ENCODE peak calls at places on chromosomes 7 and 10, in nine cellular contexts. One of them, this sample, is unnamed.

GRCh38 chr7:151844080-151844827 is 32.7 kb downstream of the PRKAG2 start:
- DNase-seq in NCI-H1417: no peak
- DNase-seq in activated CD4-positive, alpha-beta T cell treated with anti-CD3 and anti-CD28 coated beads, Interleukin-2, amount 50 U/mL, for 1 hour: no peak
- DNase-seq in NCI-H1105 treated with DMSO at 0.1 percent for 48 hours: no peak
- DNase-seq in amniotic stem cell: no peak
- DNase-seq in endodermal cell: no peak
- DNase-seq in cardiac muscle cell: no peak
- DNase-seq in DMS153: no peak
- DNase-seq in NK-92 treated with Interleukin-12 subunit alpha and Interleukin-12 subunit beta, amount 100 ng/mL, for 24 hours: no peak
- DNase-seq in this sample: no peak

GRCh38 chr10:102117391-102118159 is 2.6 kb downstream of the LDB1 start:
- DNase-seq in NK-92 treated with Interleukin-12 subunit alpha and Interleukin-12 subunit beta, amount 100 ng/mL, for 24 hours: no peak
- DNase-seq in amniotic stem cell: no peak
- DNase-seq in activated CD4-positive, alpha-beta T cell treated with anti-CD3 and anti-CD28 coated beads, Interleukin-2, amount 50 U/mL, for 1 hour: peak; percentile 62
- DNase-seq in NCI-H1417: peak; percentile 90
- DNase-seq in NCI-H1105 treated with DMSO at 0.1 percent for 48 hours: peak; percentile 51
- DNase-seq in DMS153: peak; percentile 83
- DNase-seq in endodermal cell: peak; percentile 83
- DNase-seq in cardiac muscle cell: peak; percentile 88
- DNase-seq in this sample: peak; percentile 16

GRCh38 chr7:108132551-108133265 is 2.5 kb upstream of the LAMB4 start:
- DNase-seq in amniotic stem cell: no peak
- DNase-seq in endodermal cell: peak; percentile 62
- DNase-seq in DMS153: no peak
- DNase-seq in cardiac muscle cell: no peak
- DNase-seq in activated CD4-positive, alpha-beta T cell treated with anti-CD3 and anti-CD28 coated beads, Interleukin-2, amount 50 U/mL, for 1 hour: no peak
- DNase-seq in NCI-H1105 treated with DMSO at 0.1 percent for 48 hours: no peak
- DNase-seq in NCI-H1417: peak; percentile 27
- DNase-seq in NK-92 treated with Interleukin-12 subunit alpha and Interleukin-12 subunit beta, amount 100 ng/mL, for 24 hours: no peak
- DNase-seq in this sample: no peak

GRCh38 chr10:124062390-124062789 is 31.0 kb downstream of the CHST15 start:
- DNase-seq in NK-92 treated with Interleukin-12 subunit alpha and Interleukin-12 subunit beta, amount 100 ng/mL, for 24 hours: no peak
- DNase-seq in cardiac muscle cell: no peak
- DNase-seq in amniotic stem cell: no peak
- DNase-seq in activated CD4-positive, alpha-beta T cell treated with anti-CD3 and anti-CD28 coated beads, Interleukin-2, amount 50 U/mL, for 1 hour: no peak
- DNase-seq in endodermal cell: no peak
- DNase-seq in DMS153: no peak
- DNase-seq in NCI-H1105 treated with DMSO at 0.1 percent for 48 hours: no peak
- DNase-seq in NCI-H1417: no peak
- DNase-seq in this sample: no peak

GRCh38 chr7:17408245-17408903 is 109.9 kb downstream of the AHR start:
- DNase-seq in endodermal cell: no peak
- DNase-seq in NCI-H1417: no peak
- DNase-seq in DMS153: no peak
- DNase-seq in NK-92 treated with Interleukin-12 subunit alpha and Interleukin-12 subunit beta, amount 100 ng/mL, for 24 hours: no peak
- DNase-seq in activated CD4-positive, alpha-beta T cell treated with anti-CD3 and anti-CD28 coated beads, Interleukin-2, amount 50 U/mL, for 1 hour: no peak
- DNase-seq in NCI-H1105 treated with DMSO at 0.1 percent for 48 hours: no peak
- DNase-seq in cardiac muscle cell: no peak
- DNase-seq in amniotic stem cell: peak; percentile 94
- DNase-seq in this sample: no peak

GRCh38 chr7:124918662-124919061 is 11.0 kb downstream of the POT1 start:
- DNase-seq in amniotic stem cell: no peak
- DNase-seq in cardiac muscle cell: no peak
- DNase-seq in DMS153: no peak
- DNase-seq in activated CD4-positive, alpha-beta T cell treated with anti-CD3 and anti-CD28 coated beads, Interleukin-2, amount 50 U/mL, for 1 hour: no peak
- DNase-seq in endodermal cell: no peak
- DNase-seq in NCI-H1105 treated with DMSO at 0.1 percent for 48 hours: no peak
- DNase-seq in NCI-H1417: peak; percentile 24
- DNase-seq in NK-92 treated with Interleukin-12 subunit alpha and Interleukin-12 subunit beta, amount 100 ng/mL, for 24 hours: no peak
- DNase-seq in this sample: no peak

GRCh38 chr7:150388709-150389531 is 9.8 kb downstream of the ZNF775 start:
- DNase-seq in NCI-H1105 treated with DMSO at 0.1 percent for 48 hours: no peak
- DNase-seq in endodermal cell: peak; percentile 83
- DNase-seq in activated CD4-positive, alpha-beta T cell treated with anti-CD3 and anti-CD28 coated beads, Interleukin-2, amount 50 U/mL, for 1 hour: no peak
- DNase-seq in NK-92 treated with Interleukin-12 subunit alpha and Interleukin-12 subunit beta, amount 100 ng/mL, for 24 hours: no peak
- DNase-seq in cardiac muscle cell: peak; percentile 43
- DNase-seq in NCI-H1417: no peak
- DNase-seq in amniotic stem cell: no peak
- DNase-seq in DMS153: no peak
- DNase-seq in this sample: no peak

GRCh38 chr7:76330245-76330644 is 27.8 kb downstream of the HSPB1 start:
- DNase-seq in NCI-H1105 treated with DMSO at 0.1 percent for 48 hours: no peak
- DNase-seq in DMS153: no peak
- DNase-seq in cardiac muscle cell: no peak
- DNase-seq in NK-92 treated with Interleukin-12 subunit alpha and Interleukin-12 subunit beta, amount 100 ng/mL, for 24 hours: no peak
- DNase-seq in activated CD4-positive, alpha-beta T cell treated with anti-CD3 and anti-CD28 coated beads, Interleukin-2, amount 50 U/mL, for 1 hour: no peak
- DNase-seq in endodermal cell: no peak
- DNase-seq in amniotic stem cell: no peak
- DNase-seq in NCI-H1417: no peak
- DNase-seq in this sample: no peak

GRCh38 chr10:44702531-44702930 is 208.6 kb upstream of the TMEM72 start:
- DNase-seq in NCI-H1417: no peak
- DNase-seq in endodermal cell: no peak
- DNase-seq in cardiac muscle cell: no peak
- DNase-seq in amniotic stem cell: no peak
- DNase-seq in DMS153: no peak
- DNase-seq in activated CD4-positive, alpha-beta T cell treated with anti-CD3 and anti-CD28 coated beads, Interleukin-2, amount 50 U/mL, for 1 hour: no peak
- DNase-seq in NK-92 treated with Interleukin-12 subunit alpha and Interleukin-12 subunit beta, amount 100 ng/mL, for 24 hours: no peak
- DNase-seq in NCI-H1105 treated with DMSO at 0.1 percent for 48 hours: no peak
- DNase-seq in this sample: no peak

GRCh38 chr10:71743099-71743838 is 23.7 kb upstream of the C10orf105 start:
- DNase-seq in endodermal cell: no peak
- DNase-seq in cardiac muscle cell: no peak
- DNase-seq in DMS153: no peak
- DNase-seq in NCI-H1105 treated with DMSO at 0.1 percent for 48 hours: no peak
- DNase-seq in NK-92 treated with Interleukin-12 subunit alpha and Interleukin-12 subunit beta, amount 100 ng/mL, for 24 hours: no peak
- DNase-seq in activated CD4-positive, alpha-beta T cell treated with anti-CD3 and anti-CD28 coated beads, Interleukin-2, amount 50 U/mL, for 1 hour: no peak
- DNase-seq in NCI-H1417: no peak
- DNase-seq in amniotic stem cell: no peak
- DNase-seq in this sample: no peak

GRCh38 chr10:68276224-68276623 is 44.3 kb upstream of the ATOH7 start:
- DNase-seq in activated CD4-positive, alpha-beta T cell treated with anti-CD3 and anti-CD28 coated beads, Interleukin-2, amount 50 U/mL, for 1 hour: no peak
- DNase-seq in amniotic stem cell: no peak
- DNase-seq in NK-92 treated with Interleukin-12 subunit alpha and Interleukin-12 subunit beta, amount 100 ng/mL, for 24 hours: no peak
- DNase-seq in endodermal cell: no peak
- DNase-seq in NCI-H1105 treated with DMSO at 0.1 percent for 48 hours: no peak
- DNase-seq in DMS153: no peak
- DNase-seq in NCI-H1417: no peak
- DNase-seq in cardiac muscle cell: no peak
- DNase-seq in this sample: no peak

GRCh38 chr10:7756360-7756992 is 31.3 kb downstream of the KIN start:
- DNase-seq in NK-92 treated with Interleukin-12 subunit alpha and Interleukin-12 subunit beta, amount 100 ng/mL, for 24 hours: no peak
- DNase-seq in cardiac muscle cell: no peak
- DNase-seq in activated CD4-positive, alpha-beta T cell treated with anti-CD3 and anti-CD28 coated beads, Interleukin-2, amount 50 U/mL, for 1 hour: peak; percentile 14
- DNase-seq in amniotic stem cell: no peak
- DNase-seq in DMS153: no peak
- DNase-seq in NCI-H1105 treated with DMSO at 0.1 percent for 48 hours: no peak
- DNase-seq in NCI-H1417: no peak
- DNase-seq in endodermal cell: peak; percentile 55
- DNase-seq in this sample: no peak

GRCh38 chr10:30238836-30239235 is 110.2 kb downstream of the MTPAP start:
- DNase-seq in endodermal cell: no peak
- DNase-seq in cardiac muscle cell: no peak
- DNase-seq in amniotic stem cell: no peak
- DNase-seq in NCI-H1417: no peak
- DNase-seq in NK-92 treated with Interleukin-12 subunit alpha and Interleukin-12 subunit beta, amount 100 ng/mL, for 24 hours: no peak
- DNase-seq in activated CD4-positive, alpha-beta T cell treated with anti-CD3 and anti-CD28 coated beads, Interleukin-2, amount 50 U/mL, for 1 hour: no peak
- DNase-seq in DMS153: no peak
- DNase-seq in NCI-H1105 treated with DMSO at 0.1 percent for 48 hours: no peak
- DNase-seq in this sample: no peak

GRCh38 chr7:131279044-131279443 is 48.6 kb upstream of the MKLN1 start:
- DNase-seq in amniotic stem cell: no peak
- DNase-seq in cardiac muscle cell: no peak
- DNase-seq in NCI-H1105 treated with DMSO at 0.1 percent for 48 hours: no peak
- DNase-seq in endodermal cell: no peak
- DNase-seq in DMS153: no peak
- DNase-seq in NCI-H1417: no peak
- DNase-seq in activated CD4-positive, alpha-beta T cell treated with anti-CD3 and anti-CD28 coated beads, Interleukin-2, amount 50 U/mL, for 1 hour: no peak
- DNase-seq in NK-92 treated with Interleukin-12 subunit alpha and Interleukin-12 subunit beta, amount 100 ng/mL, for 24 hours: no peak
- DNase-seq in this sample: no peak

This sample was measured in NCI-H774.